ENCODE peak calls at places on chromosomes 11 and 22, in four cellular contexts. N is activated CD4-positive, alpha-beta T cell treated with anti-CD3 and anti-CD28 coated beads, Interleukin-2, amount 50 U/mL, for 4 hours; E is LHCN-M2; V is Calu3. S is an unnamed sample.

GRCh38 chr11:3205261-3206127 is 13.1 kb downstream of the MRGPRG start:
- DNase-seq in V (no peak), E (no peak), N (no peak), S (no peak)

GRCh38 chr11:115930276-115930675 is 426.1 kb upstream of the CADM1 start:
- DNase-seq in V (no peak), N (no peak), E (no peak), S (no peak)

GRCh38 chr11:396948-397548 is 3.0 kb downstream of the PKP3 start:
- DNase-seq in E (peak), N (no peak), V (no peak), S (no peak)

GRCh38 chr11:3022982-3023381 is 30.9 kb upstream of the NAP1L4 start:
- DNase-seq in V (no peak), N (no peak), E (peak), S (no peak)

GRCh38 chr11:71580057-71581003 is 2.3 kb downstream of the KRTAP5-11 start:
- DNase-seq in V (peak), N (peak), E (peak), S (peak)

GRCh38 chr11:113722221-113722620 is 16.1 kb upstream of the TMPRSS5 start:
- DNase-seq in N (no peak), V (no peak), E (no peak), S (no peak)

GRCh38 chr22:41620646-41621098 is at the start of gene DESI1:
- DNase-seq in V (peak), N (no peak), E (peak), S (peak)

GRCh38 chr11:75797796-75798195 is 17.2 kb upstream of the UVRAG start:
- DNase-seq in E (no peak), N (no peak), V (no peak), S (no peak)

GRCh38 chr11:86672007-86672621 is at the start of gene ME3:
- DNase-seq in E (peak), V (peak), N (peak), S (peak)

GRCh38 chr11:133926466-133927246 is 30.1 kb downstream of the IGSF9B start:
- DNase-seq in V (no peak), N (no peak), E (no peak), S (no peak)

GRCh38 chr22:35860087-35860733 is 142.5 kb downstream of the APOL5 start:
- DNase-seq in V (no peak), E (no peak), N (no peak), S (no peak)

GRCh38 chr11:102115557-102115956 is 5.3 kb downstream of the YAP1 start:
- DNase-seq in V (peak), N (no peak), E (peak), S (peak)

GRCh38 chr11:127470485-127470884 is 469.9 kb upstream of the KIRREL3 start:
- DNase-seq in V (peak), E (peak), N (no peak), S (peak)

GRCh38 chr11:112655386-112655785 is 305.8 kb upstream of the NCAM1 start:
- DNase-seq in N (no peak), V (no peak), E (peak), S (no peak)

GRCh38 chr22:39117585-39118191 is 20.6 kb downstream of the APOBEC3H start:
- DNase-seq in E (peak), V (peak), N (peak), S (peak)

GRCh38 chr11:75203641-75204011 is 36.9 kb upstream of the TPBGL start:
- DNase-seq in N (no peak), V (no peak), E (no peak), S (no peak)

GRCh38 chr22:40976866-40977700 is 25.9 kb downstream of the RBX1 start:
- DNase-seq in V (no peak), E (no peak), N (no peak), S (no peak)

GRCh38 chr11:76946223-76946622 is 85.5 kb downstream of the ACER3 start:
- DNase-seq in V (no peak), N (no peak), E (no peak), S (no peak)

GRCh38 chr22:19941365-19942070 is at the start of the genes COMT and TXNRD2:
- DNase-seq in E (peak), N (peak), V (peak), S (peak)

GRCh38 chr11:249062-249461 is 12.3 kb downstream of the PSMD13 start:
- DNase-seq in N (no peak), E (no peak), V (no peak), S (no peak)

GRCh38 chr11:71240865-71241691 is 11.3 kb downstream of the SHANK2 start:
- DNase-seq in E (peak), V (peak), N (no peak), S (no peak)

GRCh38 chr11:8564526-8564925 is 29.5 kb downstream of the STK33 start:
- DNase-seq in V (no peak), N (no peak), E (no peak), S (no peak)

GRCh38 chr11:58618215-58618614 is 4.2 kb upstream of the CNTF start:
- DNase-seq in N (no peak), V (no peak), E (no peak), S (no peak)

GRCh38 chr11:73647459-73648100 is 1.2 kb downstream of the PLEKHB1 start:
- DNase-seq in V (peak), N (peak), E (peak), S (peak)

GRCh38 chr11:123183391-123184099 is 11.5 kb downstream of the CLMP start:
- DNase-seq in E (peak), V (no peak), N (no peak), S (no peak)

GRCh38 chr22:31853736-31854500 is 90.4 kb upstream of the YWHAH start:
- DNase-seq in N (no peak), E (no peak), V (no peak), S (no peak)

S was measured in T47D.